ENCODE peak calls at places on chromosomes 16 and 17, in nine cellular contexts. L is GM19239; W is cardiac fibroblast; S is stromal cell of bone marrow; Q is GDM1; O is cardiac septum; P is AG04450; J is stimulated activated CD8-positive, alpha-beta memory T cell treated with anti-CD3 and anti-CD28 coated beads, Interleukin-7, amount 100 ng/mL, for 24 hours; K is left ventricle myocardium inferior. N is an unnamed sample.
A peak's percentile ranks its signal among the peaks of the same experiment; 100 is the strongest.

GRCh38 chr17:66357037-66357436 is 54.6 kb downstream of the PRKCA start:
- DNase-seq in Q (no peak), J (no peak), P (no peak), O (no peak), L (no peak), W (no peak), K (no peak), S (no peak), N (no peak)

GRCh38 chr16:30353438-30354129 is 1.5 kb downstream of the CD2BP2 start:
- DNase-seq in W (no peak), S (no peak), O (no peak), K (no peak), J (no peak), Q (no peak), P (no peak), L (no peak), N (no peak)

GRCh38 chr16:16861546-16861945 is 482.6 kb downstream of the NPIPA7 start:
- DNase-seq in W (peak; percentile 27), K (no peak), J (peak; percentile 9), O (no peak), Q (peak; percentile 24), P (peak; percentile 0), S (peak; percentile 12), L (peak; percentile 53), N (no peak)

GRCh38 chr16:1287982-1288670 is 21.3 kb upstream of the UBE2I start:
- DNase-seq in J (no peak), Q (no peak), O (no peak), K (peak; percentile 39), W (peak; percentile 29), P (no peak), L (no peak), S (no peak), N (no peak)

GRCh38 chr16:23504453-23505179 is 5.7 kb downstream of the GGA2 start:
- DNase-seq in S (peak; percentile 91), P (peak; percentile 54), L (peak; percentile 41), K (no peak), Q (no peak), O (no peak), W (peak; percentile 82), J (peak; percentile 61), N (no peak)

GRCh38 chr17:41547921-41548843 is 20.1 kb upstream of the KRT19 start:
- DNase-seq in O (peak; percentile 79), L (no peak), W (peak; percentile 97), P (peak; percentile 89), J (peak; percentile 46), Q (peak; percentile 59), K (no peak), S (peak; percentile 98), N (no peak)

GRCh38 chr16:47395733-47396503 is 64.9 kb downstream of the ITFG1 start:
- DNase-seq in Q (no peak), S (no peak), O (no peak), L (no peak), J (no peak), K (no peak), P (no peak), W (no peak), N (no peak)

GRCh38 chr17:73151888-73152633 is 12.7 kb upstream of the SSTR2 start:
- DNase-seq in S (no peak), J (no peak), Q (peak; percentile 35), L (no peak), W (no peak), O (no peak), K (no peak), P (no peak), N (no peak)